ENCODE peak calls at places on chromosomes 3 and 15, in seven cellular contexts. One of them, this sample, is unnamed.

GRCh38 chr3:131083190-131083863 is 56.6 kb downstream of the NEK11 start:
- DNase-seq in kidney epithelial cell: no peak
- DNase-seq in CD8-positive, alpha-beta T cell: no peak
- DNase-seq in IMR-90: no peak
- DNase-seq in ovary: peak; percentile 46
- DNase-seq in A549: no peak
- DNase-seq in bronchial epithelial cell: no peak
- DNase-seq in this sample: no peak

GRCh38 chr3:141530133-141530768 is 43.4 kb downstream of the RASA2 start:
- DNase-seq in kidney epithelial cell: no peak
- DNase-seq in CD8-positive, alpha-beta T cell: no peak
- DNase-seq in IMR-90: peak; percentile 81
- DNase-seq in ovary: no peak
- DNase-seq in A549: no peak
- DNase-seq in bronchial epithelial cell: peak; percentile 92
- DNase-seq in this sample: no peak

GRCh38 chr3:15758297-15758696 is 39.5 kb downstream of the ANKRD28 start:
- DNase-seq in kidney epithelial cell: no peak
- DNase-seq in CD8-positive, alpha-beta T cell: no peak
- DNase-seq in IMR-90: no peak
- DNase-seq in ovary: no peak
- DNase-seq in A549: no peak
- DNase-seq in bronchial epithelial cell: no peak
- DNase-seq in this sample: no peak

GRCh38 chr3:100041328-100041749 is 73.0 kb downstream of the FILIP1L start:
- DNase-seq in kidney epithelial cell: no peak
- DNase-seq in CD8-positive, alpha-beta T cell: no peak
- DNase-seq in IMR-90: peak; percentile 91
- DNase-seq in ovary: no peak
- DNase-seq in A549: no peak
- DNase-seq in bronchial epithelial cell: peak; percentile 88
- DNase-seq in this sample: no peak

GRCh38 chr3:159872374-159873109 is 116.1 kb upstream of the IL12A start:
- DNase-seq in kidney epithelial cell: no peak
- DNase-seq in CD8-positive, alpha-beta T cell: no peak
- DNase-seq in IMR-90: peak; percentile 95
- DNase-seq in ovary: no peak
- DNase-seq in A549: peak; percentile 84
- DNase-seq in bronchial epithelial cell: peak; percentile 97
- DNase-seq in this sample: no peak

GRCh38 chr15:86624261-86625036 is 544.8 kb downstream of the AGBL1 start:
- DNase-seq in kidney epithelial cell: peak; percentile 92
- DNase-seq in CD8-positive, alpha-beta T cell: peak; percentile 55
- DNase-seq in IMR-90: peak; percentile 6
- DNase-seq in ovary: no peak
- DNase-seq in A549: peak; percentile 97
- DNase-seq in bronchial epithelial cell: peak; percentile 92
- DNase-seq in this sample: no peak

GRCh38 chr3:197231326-197231725 is 67.1 kb downstream of the DLG1 start:
- DNase-seq in kidney epithelial cell: no peak
- DNase-seq in CD8-positive, alpha-beta T cell: no peak
- DNase-seq in IMR-90: no peak
- DNase-seq in ovary: no peak
- DNase-seq in A549: no peak
- DNase-seq in bronchial epithelial cell: no peak
- DNase-seq in this sample: no peak

GRCh38 chr3:159749406-159749805 is 239.2 kb upstream of the IL12A start:
- DNase-seq in kidney epithelial cell: no peak
- DNase-seq in CD8-positive, alpha-beta T cell: no peak
- DNase-seq in IMR-90: no peak
- DNase-seq in ovary: no peak
- DNase-seq in A549: no peak
- DNase-seq in bronchial epithelial cell: no peak
- DNase-seq in this sample: no peak

GRCh38 chr15:31440754-31441298 is 114.2 kb downstream of the KLF13 start:
- DNase-seq in kidney epithelial cell: no peak
- DNase-seq in CD8-positive, alpha-beta T cell: no peak
- DNase-seq in IMR-90: peak; percentile 27
- DNase-seq in ovary: peak; percentile 78
- DNase-seq in A549: no peak
- DNase-seq in bronchial epithelial cell: no peak
- DNase-seq in this sample: peak; percentile 42

GRCh38 chr15:48318131-48318530 is 13.1 kb upstream of the DUT start:
- DNase-seq in kidney epithelial cell: no peak
- DNase-seq in CD8-positive, alpha-beta T cell: no peak
- DNase-seq in IMR-90: no peak
- DNase-seq in ovary: no peak
- DNase-seq in A549: no peak
- DNase-seq in bronchial epithelial cell: no peak
- DNase-seq in this sample: no peak

GRCh38 chr3:188948658-188949400 is 222.9 kb upstream of the TPRG1 start:
- DNase-seq in kidney epithelial cell: peak; percentile 88
- DNase-seq in CD8-positive, alpha-beta T cell: no peak
- DNase-seq in IMR-90: peak; percentile 96
- DNase-seq in ovary: no peak
- DNase-seq in A549: peak; percentile 20
- DNase-seq in bronchial epithelial cell: peak; percentile 83
- DNase-seq in this sample: no peak

GRCh38 chr3:74614133-74614967 is at the start of gene CNTN3:
- DNase-seq in kidney epithelial cell: no peak
- DNase-seq in CD8-positive, alpha-beta T cell: no peak
- DNase-seq in IMR-90: peak; percentile 49
- DNase-seq in ovary: peak; percentile 50
- DNase-seq in A549: no peak
- DNase-seq in bronchial epithelial cell: no peak
- DNase-seq in this sample: no peak

GRCh38 chr3:133837487-133838295 is 32.1 kb downstream of the SRPRB start:
- DNase-seq in kidney epithelial cell: no peak
- DNase-seq in CD8-positive, alpha-beta T cell: no peak
- DNase-seq in IMR-90: no peak
- DNase-seq in ovary: no peak
- DNase-seq in A549: no peak
- DNase-seq in bronchial epithelial cell: no peak
- DNase-seq in this sample: no peak

GRCh38 chr3:126267169-126267975 is 87.0 kb upstream of the ALDH1L1 start:
- DNase-seq in kidney epithelial cell: peak; percentile 70
- DNase-seq in CD8-positive, alpha-beta T cell: no peak
- DNase-seq in IMR-90: peak; percentile 91
- DNase-seq in ovary: peak; percentile 90
- DNase-seq in A549: peak; percentile 28
- DNase-seq in bronchial epithelial cell: peak; percentile 69
- DNase-seq in this sample: no peak

GRCh38 chr15:61479601-61480000 is 250.5 kb upstream of the RORA start:
- DNase-seq in kidney epithelial cell: peak; percentile 7
- DNase-seq in CD8-positive, alpha-beta T cell: no peak
- DNase-seq in IMR-90: no peak
- DNase-seq in ovary: no peak
- DNase-seq in A549: no peak
- DNase-seq in bronchial epithelial cell: peak; percentile 42
- DNase-seq in this sample: no peak

GRCh38 chr15:40054746-40055575 is 16.0 kb upstream of the SRP14 start:
- DNase-seq in kidney epithelial cell: peak; percentile 68
- DNase-seq in CD8-positive, alpha-beta T cell: no peak
- DNase-seq in IMR-90: peak; percentile 82
- DNase-seq in ovary: no peak
- DNase-seq in A549: no peak
- DNase-seq in bronchial epithelial cell: no peak
- DNase-seq in this sample: peak; percentile 55

GRCh38 chr3:119955972-119956371 is 138.3 kb downstream of the GSK3B start:
- DNase-seq in kidney epithelial cell: no peak
- DNase-seq in CD8-positive, alpha-beta T cell: no peak
- DNase-seq in IMR-90: no peak
- DNase-seq in ovary: no peak
- DNase-seq in A549: no peak
- DNase-seq in bronchial epithelial cell: no peak
- DNase-seq in this sample: no peak

GRCh38 chr3:71002298-71002697 is 581.2 kb downstream of the FOXP1 start:
- DNase-seq in kidney epithelial cell: no peak
- DNase-seq in CD8-positive, alpha-beta T cell: no peak
- DNase-seq in IMR-90: no peak
- DNase-seq in ovary: no peak
- DNase-seq in A549: no peak
- DNase-seq in bronchial epithelial cell: no peak
- DNase-seq in this sample: no peak

GRCh38 chr3:59605318-59605717 is 555.5 kb upstream of the CFAP20DC start:
- DNase-seq in kidney epithelial cell: no peak
- DNase-seq in CD8-positive, alpha-beta T cell: no peak
- DNase-seq in IMR-90: no peak
- DNase-seq in ovary: no peak
- DNase-seq in A549: no peak
- DNase-seq in bronchial epithelial cell: no peak
- DNase-seq in this sample: no peak

GRCh38 chr3:86029590-86029989 is 961.4 kb downstream of the VGLL3 start:
- DNase-seq in kidney epithelial cell: no peak
- DNase-seq in CD8-positive, alpha-beta T cell: no peak
- DNase-seq in IMR-90: no peak
- DNase-seq in ovary: no peak
- DNase-seq in A549: no peak
- DNase-seq in bronchial epithelial cell: peak; percentile 32
- DNase-seq in this sample: no peak

GRCh38 chr15:67766963-67767362 is 58.3 kb upstream of the SKOR1 start:
- DNase-seq in kidney epithelial cell: no peak
- DNase-seq in CD8-positive, alpha-beta T cell: no peak
- DNase-seq in IMR-90: no peak
- DNase-seq in ovary: no peak
- DNase-seq in A549: no peak
- DNase-seq in bronchial epithelial cell: no peak
- DNase-seq in this sample: no peak

GRCh38 chr3:151593923-151594322 is 133.1 kb upstream of the IGSF10 start:
- DNase-seq in kidney epithelial cell: no peak
- DNase-seq in CD8-positive, alpha-beta T cell: no peak
- DNase-seq in IMR-90: no peak
- DNase-seq in ovary: no peak
- DNase-seq in A549: no peak
- DNase-seq in bronchial epithelial cell: peak; percentile 6
- DNase-seq in this sample: no peak

GRCh38 chr15:71440479-71441071 is 325.3 kb downstream of the THSD4 start:
- DNase-seq in kidney epithelial cell: no peak
- DNase-seq in CD8-positive, alpha-beta T cell: no peak
- DNase-seq in IMR-90: peak; percentile 80
- DNase-seq in ovary: no peak
- DNase-seq in A549: peak; percentile 67
- DNase-seq in bronchial epithelial cell: peak; percentile 75
- DNase-seq in this sample: no peak

DNA sequence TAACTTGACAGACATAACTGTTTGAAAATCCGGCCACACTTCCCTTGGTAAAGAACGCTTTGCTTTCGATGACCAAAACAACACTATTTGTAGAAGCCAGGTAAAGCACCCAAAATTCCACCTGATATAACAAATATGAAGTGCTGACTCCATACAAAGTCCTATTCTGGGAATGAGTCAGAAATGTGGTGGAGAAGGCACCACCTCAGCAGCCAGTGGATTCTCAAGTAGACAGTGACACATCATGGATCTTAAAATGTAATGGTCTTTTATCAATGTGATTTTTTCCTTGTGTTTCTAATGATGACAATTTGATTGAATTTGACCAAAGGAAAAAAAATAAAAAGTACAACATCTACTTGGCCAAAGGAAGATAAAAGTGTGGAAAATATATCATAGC is 135.0 kb upstream of the WNT5A start:
- DNase-seq in kidney epithelial cell: no peak
- DNase-seq in CD8-positive, alpha-beta T cell: no peak
- DNase-seq in IMR-90: peak; percentile 71
- DNase-seq in ovary: no peak
- DNase-seq in A549: no peak
- DNase-seq in bronchial epithelial cell: peak; percentile 52
- DNase-seq in this sample: no peak
- TF ChIP-seq CTCF in kidney epithelial cell: no peak
- TF ChIP-seq CTCF in CD8-positive, alpha-beta T cell: no peak
- TF ChIP-seq CTCF in IMR-90: peak; percentile 13
- TF ChIP-seq CTCF in ovary: no peak
- TF ChIP-seq CTCF in A549: no peak
- TF ChIP-seq CTCF in bronchial epithelial cell: no peak
- TF ChIP-seq CTCF in this sample: no peak

DNA sequence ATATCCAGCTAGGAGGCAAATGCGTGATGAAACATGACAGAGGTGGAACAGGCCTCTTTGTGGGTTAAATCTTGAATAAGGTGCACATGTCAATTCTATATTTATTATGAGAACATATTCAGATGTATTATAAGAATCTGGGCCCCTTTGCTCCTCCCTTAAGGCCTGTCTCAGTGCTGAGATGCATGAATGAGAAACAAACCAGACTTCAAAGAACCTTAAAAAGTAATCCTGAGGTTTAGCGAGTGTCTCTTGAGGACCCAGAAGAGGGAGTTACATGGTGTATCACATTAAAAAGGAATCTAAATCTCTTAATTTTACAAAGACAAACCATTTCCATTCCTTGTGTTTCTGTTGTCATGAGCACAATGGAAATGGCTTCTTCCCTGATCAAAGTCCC is 170.9 kb upstream of the TBC1D5 start:
- DNase-seq in kidney epithelial cell: no peak
- DNase-seq in CD8-positive, alpha-beta T cell: no peak
- DNase-seq in IMR-90: no peak
- DNase-seq in ovary: no peak
- DNase-seq in A549: no peak
- DNase-seq in bronchial epithelial cell: no peak
- DNase-seq in this sample: no peak
- TF ChIP-seq CTCF in kidney epithelial cell: no peak
- TF ChIP-seq CTCF in CD8-positive, alpha-beta T cell: no peak
- TF ChIP-seq CTCF in IMR-90: no peak
- TF ChIP-seq CTCF in ovary: no peak
- TF ChIP-seq CTCF in A549: no peak
- TF ChIP-seq CTCF in bronchial epithelial cell: no peak
- TF ChIP-seq CTCF in this sample: no peak

DNA sequence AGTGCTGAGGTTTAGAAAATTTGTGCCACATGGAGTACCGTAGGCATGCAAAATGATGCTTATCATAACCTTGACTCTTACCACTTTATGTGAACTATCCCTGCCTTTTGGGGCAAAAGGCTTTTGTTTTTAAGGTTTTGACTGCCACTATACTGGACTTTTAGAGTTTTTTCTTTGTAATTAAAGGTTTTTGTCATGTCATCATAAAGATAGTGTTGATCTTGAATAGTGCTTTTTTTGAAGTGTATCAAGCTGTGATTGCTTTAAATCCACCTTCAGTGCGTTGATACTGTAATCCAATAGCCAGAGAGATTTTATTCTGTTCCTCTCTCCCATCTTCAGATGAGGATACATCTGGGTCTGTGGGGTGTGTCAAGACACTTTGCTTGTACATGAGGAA is 172.9 kb downstream of the ITPR1 start:
- DNase-seq in kidney epithelial cell: no peak
- DNase-seq in CD8-positive, alpha-beta T cell: no peak
- DNase-seq in IMR-90: no peak
- DNase-seq in ovary: no peak
- DNase-seq in A549: no peak
- DNase-seq in bronchial epithelial cell: no peak
- DNase-seq in this sample: no peak
- TF ChIP-seq CTCF in kidney epithelial cell: no peak
- TF ChIP-seq CTCF in CD8-positive, alpha-beta T cell: no peak
- TF ChIP-seq CTCF in IMR-90: no peak
- TF ChIP-seq CTCF in ovary: no peak
- TF ChIP-seq CTCF in A549: no peak
- TF ChIP-seq CTCF in bronchial epithelial cell: no peak
- TF ChIP-seq CTCF in this sample: no peak

DNA sequence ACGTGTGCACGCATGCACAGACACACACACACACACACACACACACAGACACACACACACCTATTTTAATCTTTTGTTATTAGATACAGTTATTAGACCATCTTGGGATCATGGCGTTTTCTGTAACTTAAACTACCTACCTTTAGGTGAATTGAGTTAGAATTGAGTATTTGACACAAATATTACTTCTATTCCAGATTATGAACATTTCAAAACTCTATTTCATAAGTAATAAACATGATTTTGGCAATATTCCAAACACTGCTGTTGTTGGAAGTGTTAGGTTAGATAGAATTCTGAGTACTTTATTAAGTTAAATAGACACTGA is 65.6 kb downstream of the GLCE start:
- DNase-seq in kidney epithelial cell: no peak
- DNase-seq in CD8-positive, alpha-beta T cell: no peak
- DNase-seq in IMR-90: no peak
- DNase-seq in ovary: no peak
- DNase-seq in A549: no peak
- DNase-seq in bronchial epithelial cell: no peak
- DNase-seq in this sample: no peak
- TF ChIP-seq CTCF in kidney epithelial cell: no peak
- TF ChIP-seq CTCF in CD8-positive, alpha-beta T cell: no peak
- TF ChIP-seq CTCF in IMR-90: no peak
- TF ChIP-seq CTCF in ovary: no peak
- TF ChIP-seq CTCF in A549: peak; percentile 24
- TF ChIP-seq CTCF in bronchial epithelial cell: no peak
- TF ChIP-seq CTCF in this sample: no peak

This sample was measured in activated B cell treated with CpG ODN at 0.5 μM for 24 hours.